ENCODE peak calls at places on chromosomes 13 and 19, in nine cellular contexts. G is psoas muscle; Q is RWPE1; X is ovary; V is GM20000; C is CD8-positive, alpha-beta T cell; Y is heart right ventricle; Z is GM13977; H is fibroblast of villous mesenchyme. B is an unnamed sample.

GRCh38 chr13:55234311-55234710 is 1906.4 kb upstream of the PRR20A start:
- DNase-seq in G (no peak), Q (no peak), X (no peak), V (no peak), C (no peak), Y (no peak), Z (no peak), H (no peak), B (no peak)

GRCh38 chr13:45068036-45069001 is 52.0 kb upstream of the GTF2F2 start:
- DNase-seq in G (no peak), Q (no peak), X (no peak), V (no peak), C (no peak), Y (no peak), Z (no peak), H (no peak), B (no peak)

GRCh38 chr19:3375221-3376088 is 9.1 kb downstream of the NFIC start:
- DNase-seq in G (peak), Q (no peak), X (peak), V (no peak), C (no peak), Y (peak), Z (no peak), H (peak), B (peak)

GRCh38 chr19:44903602-44904425 is 1.8 kb upstream of the APOE start:
- DNase-seq in G (peak), Q (peak), X (peak), V (peak), C (peak), Y (peak), Z (peak), H (peak), B (peak)

GRCh38 chr13:38086013-38086412 is 216.4 kb upstream of the TRPC4 start:
- DNase-seq in G (no peak), Q (no peak), X (no peak), V (no peak), C (no peak), Y (no peak), Z (no peak), H (no peak), B (no peak)

GRCh38 chr13:30121666-30122065 is 185.7 kb downstream of the KATNAL1 start:
- DNase-seq in G (no peak), Q (no peak), X (no peak), V (no peak), C (no peak), Y (no peak), Z (no peak), H (no peak), B (no peak)

GRCh38 chr13:30108913-30109237 is 198.5 kb downstream of the KATNAL1 start:
- DNase-seq in G (no peak), Q (peak), X (no peak), V (no peak), C (no peak), Y (no peak), Z (no peak), H (no peak), B (no peak)

GRCh38 chr13:96710166-96710866 is 284.0 kb downstream of the OXGR1 start:
- DNase-seq in G (no peak), Q (no peak), X (no peak), V (no peak), C (no peak), Y (no peak), Z (no peak), H (no peak), B (peak)

GRCh38 chr13:30868806-30869470 is 37.1 kb upstream of the MEDAG start:
- DNase-seq in G (no peak), Q (no peak), X (no peak), V (no peak), C (no peak), Y (no peak), Z (no peak), H (peak), B (peak)

GRCh38 chr19:1132625-1133383 is 29.0 kb downstream of the GPX4 start:
- DNase-seq in G (no peak), Q (no peak), X (peak), V (no peak), C (peak), Y (no peak), Z (no peak), H (peak), B (peak)

GRCh38 chr13:49322702-49323101 is 75.0 kb downstream of the CDADC1 start:
- DNase-seq in G (no peak), Q (no peak), X (no peak), V (no peak), C (no peak), Y (no peak), Z (no peak), H (no peak), B (no peak)

GRCh38 chr19:54030895-54031586 is 32.7 kb downstream of the VSTM1 start:
- DNase-seq in G (no peak), Q (no peak), X (no peak), V (no peak), C (no peak), Y (no peak), Z (peak), H (peak), B (peak)
- TF ChIP-seq CTCF in G (no peak), Q (no peak), X (no peak), V (no peak), C (no peak), Y (peak), Z (peak), H (peak), B (peak)

GRCh38 chr13:39737047-39737446 is 81.6 kb downstream of the COG6 start:
- DNase-seq in G (no peak), Q (no peak), X (no peak), V (no peak), C (no peak), Y (no peak), Z (no peak), H (no peak), B (no peak)
- TF ChIP-seq CTCF in G (no peak), Q (no peak), X (no peak), V (no peak), C (no peak), Y (no peak), Z (no peak), H (no peak), B (no peak)

DNA sequence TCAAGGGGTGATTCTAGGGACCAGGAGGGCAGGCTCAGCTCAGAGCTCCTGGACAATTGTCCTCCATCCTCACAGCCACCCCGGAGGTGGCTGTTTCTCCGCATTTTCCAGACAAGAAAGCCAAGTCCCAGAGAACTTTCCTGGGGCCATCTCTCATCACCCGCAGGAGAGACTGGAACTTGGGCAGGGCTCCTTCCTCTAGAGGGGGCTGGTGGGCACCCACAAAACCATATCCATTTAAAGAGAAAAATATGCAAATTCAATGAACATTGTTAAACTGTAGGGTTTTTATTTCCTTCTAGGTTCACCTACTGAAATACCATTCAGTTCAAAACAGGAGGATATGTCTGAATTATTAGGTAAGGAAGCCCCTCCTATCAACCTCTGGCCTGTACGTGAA is 16.6 kb downstream of the SPACA7 start:
- DNase-seq in G (no peak), Q (no peak), X (no peak), V (no peak), C (no peak), Y (no peak), Z (no peak), H (no peak), B (no peak)
- TF ChIP-seq CTCF in G (no peak), Q (no peak), X (no peak), V (no peak), C (no peak), Y (no peak), Z (no peak), H (no peak), B (no peak)

GRCh38 chr19:43673702-43674629 is 4.0 kb upstream of the PLAUR start:
- DNase-seq in G (no peak), Q (no peak), X (no peak), V (no peak), C (no peak), Y (no peak), Z (no peak), H (no peak), B (no peak)

GRCh38 chr19:43674630-43674982 is 4.6 kb upstream of the PLAUR start:
- DNase-seq in G (no peak), Q (no peak), X (no peak), V (no peak), C (no peak), Y (no peak), Z (no peak), H (peak), B (peak)

GRCh38 chr19:43675906-43676305 is 5.9 kb upstream of the PLAUR start:
- DNase-seq in G (no peak), Q (no peak), X (no peak), V (no peak), C (no peak), Y (no peak), Z (no peak), H (no peak), B (no peak)

GRCh38 chr19:43678512-43678911 is 8.5 kb upstream of the PLAUR start:
- DNase-seq in G (no peak), Q (no peak), X (no peak), V (no peak), C (no peak), Y (no peak), Z (no peak), H (no peak), B (no peak)

DNA sequence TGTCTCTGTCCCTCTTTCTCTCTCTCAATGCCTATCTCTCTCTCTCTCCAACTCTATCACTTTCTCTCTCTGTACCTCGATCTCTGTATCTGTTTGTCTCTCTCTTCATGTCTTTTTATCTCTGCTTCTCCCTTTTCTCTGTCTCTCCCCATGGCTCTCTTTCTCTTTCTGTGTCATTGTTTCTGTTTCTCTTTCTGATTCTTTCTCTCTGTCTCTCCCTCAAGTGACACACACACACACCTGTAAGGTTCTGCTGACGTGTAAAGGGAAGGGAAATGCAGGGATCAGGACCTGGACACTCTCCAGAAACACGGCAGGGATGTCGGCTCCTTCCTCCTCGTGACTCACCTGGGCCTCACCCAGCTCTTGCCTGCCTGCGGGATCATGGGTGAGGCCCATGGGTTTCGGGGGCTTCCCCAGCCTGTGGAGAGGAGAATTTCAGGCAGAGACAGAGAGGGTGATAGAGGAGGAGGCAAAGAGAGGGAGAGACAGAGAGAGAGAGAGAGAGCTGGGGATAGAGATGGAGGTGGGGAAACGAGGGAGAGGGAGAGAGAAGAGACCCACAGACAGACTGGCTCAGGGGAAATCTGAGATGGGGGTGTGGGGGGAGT is 5.4 kb upstream of the PLAUR start:
- DNase-seq in G (no peak), Q (peak), X (no peak), V (peak), C (no peak), Y (no peak), Z (peak), H (peak), B (peak)
- TF ChIP-seq CTCF in G (no peak), Q (no peak), X (no peak), V (no peak), C (no peak), Y (no peak), Z (no peak), H (no peak), B (no peak)

DNA sequence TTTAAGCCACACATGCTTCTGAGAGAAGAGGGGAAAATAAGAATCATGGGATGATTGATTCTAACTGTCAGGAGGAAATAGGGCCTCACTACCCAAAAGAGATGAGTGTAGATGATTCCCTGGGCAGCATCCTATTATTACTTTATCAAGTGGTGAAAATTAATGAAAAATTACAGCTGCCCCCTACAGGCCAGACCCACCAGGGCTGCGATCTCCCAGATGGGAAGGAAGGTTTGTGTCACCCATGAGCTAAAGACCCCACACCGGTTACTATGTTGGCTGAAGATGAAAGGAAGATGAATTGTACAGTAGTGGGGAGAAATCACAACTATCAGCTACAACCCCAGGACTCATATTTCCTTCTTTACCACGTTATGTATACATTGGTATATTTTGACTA is 49.5 kb downstream of the RFC3 start:
- DNase-seq in G (no peak), Q (no peak), X (no peak), V (no peak), C (no peak), Y (no peak), Z (no peak), H (no peak), B (no peak)
- TF ChIP-seq CTCF in G (no peak), Q (no peak), X (no peak), V (no peak), C (no peak), Y (no peak), Z (no peak), H (peak), B (peak)

GRCh38 chr13:100526299-100527030 is 62.1 kb downstream of the GGACT start:
- DNase-seq in G (no peak), Q (no peak), X (no peak), V (no peak), C (no peak), Y (no peak), Z (no peak), H (no peak), B (no peak)
- TF ChIP-seq CTCF in G (no peak), Q (no peak), X (no peak), V (no peak), C (no peak), Y (no peak), Z (no peak), H (no peak), B (no peak)

GRCh38 chr19:12365372-12366162 is at the start of gene ZNF442:
- DNase-seq in G (peak), Q (peak), X (peak), V (peak), C (peak), Y (peak), Z (peak), H (peak), B (peak)
- TF ChIP-seq CTCF in G (peak), Q (peak), X (peak), V (no peak), C (no peak), Y (peak), Z (peak), H (peak), B (peak)

DNA sequence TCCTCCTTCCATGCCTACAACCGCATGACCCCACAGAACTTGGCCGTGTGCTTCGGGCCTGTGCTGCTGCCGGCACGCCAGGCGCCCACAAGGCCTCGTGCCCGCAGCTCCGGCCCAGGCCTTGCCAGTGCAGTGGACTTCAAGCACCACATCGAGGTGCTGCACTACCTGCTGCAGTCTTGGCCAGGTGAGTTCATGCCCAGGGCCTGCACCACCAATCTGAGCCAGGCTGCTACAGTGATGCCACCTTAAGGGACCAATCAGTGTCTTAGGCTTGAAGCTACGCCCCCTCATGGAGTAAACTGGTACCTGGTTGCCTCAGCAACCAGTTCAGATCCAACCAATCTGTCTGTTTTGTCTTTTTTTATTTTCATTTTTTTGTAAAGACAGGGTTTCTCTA is 5.2 kb downstream of the SYDE1 start:
- DNase-seq in G (no peak), Q (no peak), X (no peak), V (no peak), C (no peak), Y (no peak), Z (no peak), H (no peak), B (no peak)
- TF ChIP-seq CTCF in G (no peak), Q (no peak), X (no peak), V (no peak), C (no peak), Y (no peak), Z (no peak), H (no peak), B (no peak)

GRCh38 chr13:47226516-47226915 is 329.7 kb upstream of the HTR2A start:
- DNase-seq in G (no peak), Q (no peak), X (no peak), V (no peak), C (no peak), Y (no peak), Z (no peak), H (no peak), B (peak)

GRCh38 chr13:47218611-47219010 is 321.8 kb upstream of the HTR2A start:
- DNase-seq in G (no peak), Q (no peak), X (no peak), V (no peak), C (no peak), Y (no peak), Z (no peak), H (no peak), B (peak)

GRCh38 chr13:47215741-47216140 is 318.9 kb upstream of the HTR2A start:
- DNase-seq in G (no peak), Q (peak), X (no peak), V (no peak), C (no peak), Y (no peak), Z (no peak), H (peak), B (peak)

GRCh38 chr13:47216176-47216822 is 319.4 kb upstream of the HTR2A start:
- DNase-seq in G (no peak), Q (peak), X (no peak), V (no peak), C (no peak), Y (no peak), Z (no peak), H (peak), B (peak)

GRCh38 chr13:47220453-47221150 is 323.7 kb upstream of the HTR2A start:
- DNase-seq in G (no peak), Q (no peak), X (no peak), V (no peak), C (no peak), Y (no peak), Z (no peak), H (peak), B (no peak)
- TF ChIP-seq CTCF in G (no peak), Q (no peak), X (no peak), V (no peak), C (no peak), Y (no peak), Z (no peak), H (no peak), B (no peak)

B was measured in fibroblast of mammary gland.